ENCODE peak calls at places on chromosome 3, in ten cellular contexts. N, R, L, O, J, P, E, M, G and H are unnamed samples.

GRCh38 chr3:122533931-122534334 is 19.2 kb upstream of the KPNA1 start:
- DNase-seq in J (peak), E (no peak), O (peak), N (no peak), P (no peak), R (no peak), M (peak), L (no peak), G (peak), H (peak)

GRCh38 chr3:134037168-134037567 is 7.4 kb upstream of the SLCO2A1 start:
- DNase-seq in N (no peak), G (no peak), O (no peak), L (no peak), M (no peak), R (no peak), E (no peak), P (no peak), J (no peak), H (no peak)

GRCh38 chr3:108719178-108719577 is 38.0 kb downstream of the RETNLB start:
- DNase-seq in P (no peak), O (no peak), N (no peak), G (no peak), R (no peak), L (no peak), E (no peak), M (no peak), J (no peak), H (no peak)

GRCh38 chr3:43478380-43478779 is 143.4 kb downstream of the ANO10 start:
- DNase-seq in G (no peak), R (no peak), E (no peak), O (no peak), M (no peak), J (no peak), N (no peak), P (no peak), L (no peak), H (no peak)

GRCh38 chr3:176757440-176757839 is 439.8 kb downstream of the TBL1XR1 start:
- DNase-seq in R (no peak), G (no peak), M (no peak), P (no peak), N (no peak), O (no peak), E (no peak), J (no peak), L (no peak), H (no peak)

GRCh38 chr3:108959017-108959416 is 5.3 kb upstream of the GUCA1C start:
- DNase-seq in L (no peak), N (no peak), G (no peak), M (no peak), J (no peak), P (no peak), O (no peak), R (no peak), E (no peak), H (no peak)

GRCh38 chr3:64900916-64901903 is 213.4 kb upstream of the ADAMTS9 start:
- DNase-seq in P (no peak), E (no peak), L (no peak), N (no peak), M (no peak), R (peak), J (no peak), O (no peak), G (no peak), H (no peak)

GRCh38 chr3:14132120-14132519 is 7.3 kb downstream of the TMEM43 start:
- DNase-seq in N (no peak), P (no peak), O (no peak), R (no peak), L (no peak), E (no peak), J (no peak), M (no peak), G (no peak), H (no peak)

GRCh38 chr3:134299185-134299887 is 48.7 kb upstream of the RYK start:
- DNase-seq in G (no peak), R (no peak), M (no peak), J (no peak), O (no peak), P (no peak), L (no peak), N (no peak), E (no peak), H (no peak)

GRCh38 chr3:40262331-40262730 is 47.2 kb upstream of the EIF1B start:
- DNase-seq in O (no peak), R (no peak), M (no peak), L (no peak), J (no peak), G (no peak), N (no peak), E (no peak), P (no peak), H (no peak)

GRCh38 chr3:38168151-38168987 is 3.0 kb downstream of the OXSR1 start:
- DNase-seq in J (no peak), R (no peak), P (no peak), L (no peak), G (no peak), M (no peak), E (no peak), O (no peak), N (no peak), H (no peak)

GRCh38 chr3:14042680-14043079 is 82.0 kb downstream of the CHCHD4 start:
- DNase-seq in J (no peak), O (peak), R (no peak), G (no peak), E (no peak), N (no peak), L (no peak), P (no peak), M (no peak), H (no peak)

GRCh38 chr3:57019057-57019456 is 41.4 kb upstream of the SPATA12 start:
- DNase-seq in N (no peak), G (peak), E (no peak), O (no peak), L (no peak), J (no peak), R (no peak), P (no peak), M (peak), H (peak)

DNA sequence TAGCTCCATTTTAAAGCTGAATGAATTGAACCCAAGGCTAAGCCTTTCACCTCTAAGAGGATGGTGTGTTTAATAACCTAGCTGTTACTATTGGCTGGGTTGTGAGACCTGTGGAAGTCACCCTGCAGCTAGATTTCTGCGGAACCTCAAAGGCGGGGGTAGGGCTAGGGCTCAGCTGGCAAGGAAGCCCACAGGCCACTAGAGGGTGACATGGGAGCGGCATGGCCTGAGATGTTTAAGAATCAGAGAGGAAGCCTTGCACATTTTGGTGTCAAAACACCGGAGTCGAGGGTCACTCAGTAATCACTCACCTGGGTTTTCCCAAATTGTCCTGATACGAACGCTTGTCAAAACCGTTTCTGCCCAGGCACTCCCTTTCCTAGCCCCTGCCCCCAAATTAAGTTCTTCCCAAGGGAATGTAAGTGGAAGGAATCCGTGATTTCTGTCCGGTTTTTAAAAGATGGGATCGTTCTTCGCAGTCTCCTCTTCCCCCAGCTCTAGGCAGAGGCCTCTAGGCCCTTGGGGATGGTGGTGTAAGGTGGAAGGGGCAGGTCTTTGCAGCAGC is 3.8 kb upstream of the ACAD9 start:
- DNase-seq in G (peak), L (peak), J (peak), R (no peak), P (no peak), O (no peak), M (peak), N (no peak), E (peak), H (no peak)
- TF ChIP-seq CTCF in G (peak), L (peak), J (peak), R (no peak), P (no peak), O (peak), M (peak), N (peak), E (peak), H (peak)

DNA sequence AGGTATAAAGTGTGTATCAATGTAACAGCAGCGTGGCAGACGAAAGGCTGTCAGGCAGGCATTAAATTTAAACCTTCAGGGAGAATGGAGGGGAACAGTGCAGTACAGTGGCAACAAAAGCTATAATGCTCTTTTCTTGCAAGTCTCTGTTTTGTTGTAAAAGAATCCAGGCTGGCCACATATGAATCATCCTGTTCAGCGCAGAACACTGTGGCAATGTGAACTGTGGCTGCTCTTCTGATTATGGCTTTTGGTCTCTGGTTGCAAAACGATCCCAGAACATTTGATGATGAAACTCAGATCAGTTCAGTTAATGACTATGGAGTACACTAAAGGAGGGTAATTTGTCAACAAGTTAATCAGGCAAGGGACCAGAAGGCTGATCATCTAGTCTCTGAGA is 219.7 kb upstream of the SGO1 start:
- DNase-seq in R (no peak), O (peak), P (no peak), M (no peak), N (no peak), L (no peak), G (no peak), J (no peak), E (no peak), H (no peak)
- TF ChIP-seq CTCF in R (no peak), O (no peak), P (no peak), M (no peak), N (no peak), L (no peak), G (no peak), J (no peak), E (no peak), H (no peak)

GRCh38 chr3:155983834-155984474 is 113.5 kb downstream of the GMPS start:
- DNase-seq in O (no peak), L (no peak), N (no peak), R (no peak), M (no peak), G (no peak), P (no peak), E (no peak), J (no peak), H (no peak)
- TF ChIP-seq CTCF in O (no peak), L (no peak), N (no peak), R (no peak), M (no peak), G (no peak), P (no peak), E (peak), J (no peak), H (no peak)

GRCh38 chr3:11610700-11611099 is 33.0 kb downstream of the VGLL4 start:
- DNase-seq in R (no peak), E (no peak), N (no peak), G (no peak), O (no peak), P (no peak), J (no peak), L (no peak), M (no peak), H (no peak)

GRCh38 chr3:11611271-11611893 is 32.3 kb downstream of the VGLL4 start:
- DNase-seq in P (no peak), J (no peak), M (no peak), E (no peak), G (no peak), L (no peak), R (no peak), N (no peak), O (no peak), H (no peak)

GRCh38 chr3:11613319-11613718 is 30.4 kb downstream of the VGLL4 start:
- DNase-seq in G (no peak), M (no peak), R (no peak), E (no peak), L (no peak), J (no peak), N (no peak), O (no peak), P (no peak), H (no peak)

GRCh38 chr3:11613851-11614491 is 29.7 kb downstream of the VGLL4 start:
- DNase-seq in J (no peak), L (no peak), R (no peak), N (peak), P (no peak), G (no peak), E (no peak), O (no peak), M (no peak), H (no peak)

DNA sequence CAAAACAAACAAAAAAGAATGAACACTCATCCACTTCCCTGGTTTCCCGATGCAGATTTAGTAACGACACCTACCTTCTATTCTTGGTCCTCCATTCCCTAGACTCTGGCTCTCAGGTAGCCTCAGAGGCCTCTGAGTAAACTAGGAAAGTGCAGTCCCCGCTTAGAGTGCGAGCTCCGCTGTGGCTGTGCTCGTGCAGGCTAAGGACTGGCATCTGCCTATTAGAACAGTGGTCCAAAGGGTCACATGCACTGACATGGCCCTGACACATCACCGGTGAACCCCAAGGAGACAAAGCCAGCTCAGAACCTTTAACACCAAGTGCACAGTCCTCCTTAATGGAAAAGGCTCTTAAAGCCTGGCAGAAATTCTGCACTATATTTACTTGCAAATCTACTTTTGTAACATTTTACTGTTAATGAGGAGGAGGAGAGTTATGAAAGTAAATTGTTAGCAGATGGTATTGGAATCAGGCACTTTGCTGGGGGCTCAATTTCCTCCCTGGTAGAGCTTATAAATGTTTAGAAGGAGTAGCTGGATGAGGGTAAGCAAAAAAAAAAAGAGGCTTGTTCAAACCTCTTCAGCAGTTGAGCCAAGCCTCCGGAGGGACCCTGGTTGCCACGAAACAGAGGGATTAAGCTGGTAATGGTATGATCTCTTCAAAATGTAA is 31.1 kb downstream of the VGLL4 start:
- DNase-seq in L (no peak), E (no peak), N (no peak), J (no peak), P (no peak), M (no peak), R (no peak), O (no peak), G (no peak), H (no peak)
- TF ChIP-seq CTCF in L (no peak), E (no peak), N (no peak), J (no peak), P (no peak), M (no peak), R (no peak), O (no peak), G (no peak), H (no peak)

GRCh38 chr3:45690331-45691035 is 1.3 kb downstream of the SACM1L start:
- DNase-seq in G (no peak), E (no peak), M (no peak), P (no peak), J (peak), N (no peak), O (no peak), L (no peak), R (no peak), H (no peak)
- TF ChIP-seq CTCF in G (no peak), E (no peak), M (no peak), P (no peak), J (peak), N (no peak), O (no peak), L (no peak), R (no peak), H (no peak)